ENCODE peak calls at places on chromosomes 3 and 15, in four cellular contexts. A, F, G and Q are unnamed samples.

GRCh38 chr3:12954891-12955650 is 113.7 kb upstream of the RPL32 start:
- DNase-seq in A (no peak), F (no peak), G (no peak), Q (peak)

GRCh38 chr15:64500695-64501395 is 40.5 kb downstream of the ZNF609 start:
- DNase-seq in A (no peak), F (no peak), G (no peak), Q (peak)

GRCh38 chr3:95434436-95434835 is 1371.6 kb downstream of the NSUN3 start:
- DNase-seq in A (no peak), F (no peak), G (no peak), Q (no peak)

GRCh38 chr15:51011212-51011611 is 83.5 kb downstream of the TNFAIP8L3 start:
- DNase-seq in A (no peak), F (no peak), G (no peak), Q (no peak)

GRCh38 chr3:138625707-138626365 is 17.3 kb downstream of the FAIM start:
- DNase-seq in A (no peak), F (no peak), G (peak), Q (no peak)

GRCh38 chr3:146313411-146314111 is 62.7 kb upstream of the PLSCR4 start:
- DNase-seq in A (no peak), F (no peak), G (no peak), Q (no peak)

GRCh38 chr3:172323894-172324590 is 124.2 kb downstream of the GHSR start:
- DNase-seq in A (no peak), F (no peak), G (no peak), Q (no peak)

GRCh38 chr3:103786296-103786695 is 1351.5 kb downstream of the ZPLD1 start:
- DNase-seq in A (no peak), F (no peak), G (no peak), Q (no peak)

GRCh38 chr3:46495901-46496456 is 1.8 kb upstream of the RTP3 start:
- DNase-seq in A (no peak), F (no peak), G (no peak), Q (no peak)

GRCh38 chr3:138752886-138753285 is 81.8 kb downstream of the PIK3CB start:
- DNase-seq in A (no peak), F (no peak), G (no peak), Q (no peak)

GRCh38 chr3:112651516-112651915 is 10.6 kb upstream of the CCDC80 start:
- DNase-seq in A (no peak), F (no peak), G (no peak), Q (no peak)

GRCh38 chr3:165195628-165196576 is at the start of gene SLITRK3:
- DNase-seq in A (no peak), F (no peak), G (no peak), Q (peak)

GRCh38 chr15:38635170-38635569 is 70.6 kb upstream of the RASGRP1 start:
- DNase-seq in A (no peak), F (no peak), G (no peak), Q (no peak)

GRCh38 chr3:186283651-186284445 is 78.2 kb downstream of the DGKG start:
- DNase-seq in A (no peak), F (no peak), G (no peak), Q (no peak)

GRCh38 chr3:55974421-55974820 is 487.3 kb upstream of the WNT5A start:
- DNase-seq in A (no peak), F (no peak), G (no peak), Q (no peak)

GRCh38 chr3:55984631-55985030 is 483.6 kb downstream of the ERC2 start:
- DNase-seq in A (no peak), F (no peak), G (no peak), Q (no peak)

GRCh38 chr3:55978953-55979352 is 489.3 kb downstream of the ERC2 start:
- DNase-seq in A (no peak), F (no peak), G (no peak), Q (no peak)
- TF ChIP-seq TCF12 in A (no peak), F (no peak), G (no peak), Q (no peak)

DNA sequence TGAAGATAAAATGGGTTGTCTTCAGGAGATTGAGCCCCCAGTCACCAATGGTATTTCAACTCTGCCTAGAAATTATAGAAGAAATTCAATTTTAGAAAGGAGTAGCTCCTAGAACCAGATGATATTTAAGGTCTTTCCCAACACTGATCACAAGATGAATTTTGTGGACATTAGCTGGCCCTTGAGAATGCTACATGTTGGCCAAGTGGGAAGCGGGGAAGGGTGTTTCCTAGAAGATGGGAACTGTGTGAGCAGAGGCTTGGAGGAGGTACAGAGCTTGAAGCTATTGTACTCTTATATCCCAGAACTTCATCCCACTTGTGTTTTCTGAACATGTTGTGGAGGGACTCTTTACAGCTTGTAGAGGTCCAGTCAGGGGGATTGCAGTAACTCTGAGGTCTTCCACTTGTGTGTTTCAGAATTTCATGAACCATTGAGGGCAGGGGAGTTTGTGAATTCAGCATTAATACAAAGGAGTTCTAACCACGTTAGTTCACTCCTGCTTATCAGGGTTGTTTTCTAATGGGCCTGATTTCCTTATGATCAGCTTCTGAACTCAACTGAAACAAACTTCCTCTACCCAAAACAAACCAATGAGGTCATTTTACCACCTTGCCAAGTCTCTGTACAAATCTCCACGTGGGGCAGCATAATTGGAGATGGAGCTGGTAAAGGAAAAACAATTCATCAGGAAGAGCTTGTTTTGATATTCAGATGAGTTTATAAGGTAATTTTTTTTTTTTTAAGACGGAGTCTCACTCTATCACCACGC is 152.6 kb upstream of the TPM1 start:
- DNase-seq in A (no peak), F (no peak), G (no peak), Q (no peak)
- H3K9ac ChIP-seq in A (no peak), F (no peak), G (no peak), Q (no peak)

GRCh38 chr15:82532383-82532990 is 7.8 kb downstream of the RPS17 start:
- DNase-seq in A (no peak), F (no peak), G (no peak), Q (no peak)

GRCh38 chr15:82531496-82532382 is 8.5 kb downstream of the RPS17 start:
- DNase-seq in A (no peak), F (no peak), G (no peak), Q (no peak)

GRCh38 chr15:82530606-82531379 is 9.5 kb downstream of the RPS17 start:
- DNase-seq in A (no peak), F (peak), G (peak), Q (peak)

GRCh38 chr15:82533801-82534200 is 6.5 kb downstream of the RPS17 start:
- DNase-seq in A (no peak), F (no peak), G (no peak), Q (no peak)

DNA sequence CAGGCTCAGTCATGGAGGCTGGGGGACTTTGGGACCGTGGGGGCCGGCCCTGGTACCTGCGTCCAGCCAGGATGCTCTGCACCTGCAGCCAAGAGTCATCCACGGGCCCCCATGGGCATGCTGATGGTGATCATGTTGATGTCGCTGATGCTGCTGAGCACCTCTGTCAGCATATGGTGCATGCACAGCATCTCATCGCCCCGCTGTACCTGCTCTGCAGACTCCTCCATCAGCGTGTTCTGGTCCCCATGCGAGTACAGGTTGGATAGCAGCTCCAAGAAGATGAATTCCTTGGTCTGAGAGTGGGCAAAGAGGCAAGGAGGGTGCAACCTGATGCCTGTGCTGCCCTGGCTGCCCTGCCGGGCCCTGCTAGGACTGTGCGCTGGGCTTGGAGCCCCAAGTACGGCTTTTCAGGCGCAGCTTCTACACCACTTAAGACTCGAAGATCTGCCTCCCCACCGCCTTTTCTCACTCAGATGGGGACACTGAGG is 7.2 kb downstream of the RPS17 start:
- DNase-seq in A (no peak), F (no peak), G (no peak), Q (no peak)
- TF ChIP-seq TCF12 in A (no peak), F (no peak), G (no peak), Q (no peak)

DNA sequence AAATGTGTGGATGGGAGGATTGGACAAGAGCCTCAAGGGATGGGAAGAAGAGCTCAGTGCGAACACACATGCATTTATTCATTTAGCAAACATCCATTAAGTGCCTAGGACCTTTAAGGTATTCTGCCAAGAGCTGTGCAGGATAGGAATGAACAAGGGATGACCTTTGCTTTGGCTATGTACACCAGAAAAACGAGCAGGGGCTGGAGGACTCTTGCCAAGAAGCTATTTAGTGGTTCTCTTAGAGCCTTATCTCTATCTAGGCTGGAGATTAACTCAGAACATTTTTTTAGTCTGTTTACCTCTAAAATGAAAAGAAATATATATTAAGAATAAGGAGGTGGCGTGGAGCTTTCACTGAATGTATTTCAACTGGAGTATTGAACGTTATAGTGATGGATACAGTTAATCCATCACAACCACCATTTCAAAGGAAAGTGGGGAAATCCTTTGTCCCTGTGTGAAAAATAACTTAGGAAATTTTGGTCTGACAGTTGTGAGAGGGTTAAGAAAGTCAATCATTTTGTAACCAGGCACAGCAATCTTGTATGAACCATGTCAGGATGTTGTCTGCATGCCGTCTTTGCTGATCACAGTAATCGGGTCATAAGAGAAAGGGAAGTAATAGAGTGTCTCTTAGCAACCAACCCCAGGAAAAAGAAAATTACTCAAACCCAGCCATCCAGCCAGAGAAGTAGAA is 279.0 kb downstream of the LPP start:
- DNase-seq in A (no peak), F (no peak), G (no peak), Q (no peak)
- H3K9ac ChIP-seq in A (no peak), F (no peak), G (no peak), Q (peak)

DNA sequence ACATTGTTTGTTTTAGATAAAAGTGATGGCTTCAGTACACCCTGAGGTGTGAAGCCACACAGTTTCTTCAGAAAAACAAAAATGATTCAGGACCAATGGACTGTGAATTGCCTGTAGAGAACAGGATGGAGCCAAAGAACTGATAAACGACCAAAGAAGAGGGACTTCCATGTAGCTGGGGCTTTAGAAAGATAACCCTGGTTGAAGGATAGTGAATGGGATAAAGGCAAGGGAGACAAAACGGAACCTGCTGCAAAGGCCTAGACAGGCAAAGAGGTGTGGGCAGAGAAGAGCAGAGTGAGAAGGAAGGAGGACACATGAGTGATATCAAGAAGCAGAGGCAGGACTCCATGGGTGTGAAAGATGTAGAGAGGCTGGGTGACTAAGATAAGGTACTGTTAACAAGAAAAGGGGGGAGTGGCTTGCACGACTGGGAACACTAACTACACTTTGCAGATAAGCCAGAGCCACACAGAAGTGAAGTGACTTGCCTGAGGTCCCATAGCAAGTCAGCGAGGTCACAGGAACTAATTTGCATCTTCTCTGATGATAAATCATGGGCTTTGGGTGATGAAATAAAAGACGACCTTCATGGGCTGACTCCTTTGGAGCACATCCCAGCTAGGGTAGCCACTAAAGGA is 44.3 kb downstream of the RAB6B start:
- DNase-seq in A (no peak), F (no peak), G (no peak), Q (no peak)
- TF ChIP-seq TCF12 in A (no peak), F (no peak), G (no peak), Q (no peak)

GRCh38 chr3:101996832-101997231 is 147.5 kb downstream of the NFKBIZ start:
- DNase-seq in A (no peak), F (no peak), G (no peak), Q (no peak)
- H3K9ac ChIP-seq in A (no peak), F (no peak), G (no peak), Q (no peak)

GRCh38 chr3:116815321-116815720 is 105.7 kb downstream of the TUSC7 start:
- DNase-seq in A (no peak), F (no peak), G (no peak), Q (no peak)

GRCh38 chr3:116815831-116816588 is 106.4 kb downstream of the TUSC7 start:
- DNase-seq in A (no peak), F (no peak), G (no peak), Q (peak)
- TF ChIP-seq TCF12 in A (no peak), F (no peak), G (no peak), Q (peak)

GRCh38 chr3:177613901-177614300 is 416.6 kb upstream of the TBL1XR1 start:
- DNase-seq in A (no peak), F (no peak), G (no peak), Q (no peak)
- H3K9ac ChIP-seq in A (no peak), F (no peak), G (no peak), Q (no peak)

DNA sequence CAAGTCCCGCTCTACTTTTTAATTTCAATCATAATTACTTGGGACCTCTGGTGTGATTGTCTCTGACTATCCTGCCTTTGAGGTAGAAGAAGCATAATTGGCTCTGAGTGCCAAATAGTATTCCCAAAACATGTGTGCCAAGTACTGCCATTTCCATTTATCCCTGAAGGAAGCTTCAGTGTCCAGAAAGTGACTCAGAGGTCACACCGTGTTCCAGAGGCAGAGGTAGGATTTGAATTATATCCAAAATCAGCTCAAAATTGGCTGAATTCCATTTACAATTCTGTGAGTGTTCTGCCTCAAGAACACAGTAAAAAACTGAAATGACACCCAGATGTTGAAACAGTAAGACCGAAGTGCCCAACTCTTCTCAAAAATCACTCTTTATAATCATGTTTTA is 255.3 kb downstream of the RSL24D1 start:
- DNase-seq in A (no peak), F (no peak), G (no peak), Q (no peak)
- TF ChIP-seq TCF12 in A (no peak), F (no peak), G (no peak), Q (no peak)